ENCODE peak calls at places on chromosomes 12 and 14, in eight cellular contexts. O is GM12864, N is A549, A is lung, M is fibroblast of villous mesenchyme, X is AG04450, G is GM23338, K is gastrocnemius medialis. V is an unnamed sample.

GRCh38 chr12:22084852-22085251 is 38.8 kb downstream of the CMAS start:
- DNase-seq in M (no peak), A (no peak), K (no peak), G (no peak), O (no peak), N (no peak), X (no peak), V (no peak)

GRCh38 chr12:53190108-53190729 is 9.5 kb upstream of the CSAD start:
- DNase-seq in G (peak), K (peak), N (peak), O (no peak), M (peak), A (no peak), X (no peak), V (no peak)

GRCh38 chr12:1932264-1932777 is 13.9 kb upstream of the CACNA2D4 start:
- DNase-seq in G (no peak), A (no peak), K (no peak), N (no peak), X (no peak), O (no peak), M (peak), V (peak)

GRCh38 chr12:124512667-124513296 is 54.6 kb downstream of the NCOR2 start:
- DNase-seq in X (peak), K (peak), G (peak), O (no peak), N (peak), A (peak), M (peak), V (peak)

GRCh38 chr14:67187210-67187609 is 2.0 kb upstream of the GARIN2 start:
- DNase-seq in N (peak), X (no peak), A (no peak), K (no peak), M (peak), O (no peak), G (no peak), V (peak)

GRCh38 chr12:7907009-7907408 is 29.0 kb downstream of the SLC2A3 start:
- DNase-seq in M (peak), K (no peak), O (no peak), X (no peak), A (no peak), G (peak), N (peak), V (no peak)

GRCh38 chr12:48765753-48766162 is 23.1 kb downstream of the ADCY6 start:
- DNase-seq in N (no peak), M (peak), O (no peak), X (no peak), A (no peak), G (no peak), K (no peak), V (no peak)

GRCh38 chr12:39441963-39442894 is 691 bp downstream of the KIF21A start:
- DNase-seq in N (peak), M (peak), A (peak), K (peak), O (no peak), G (peak), X (no peak), V (no peak)

GRCh38 chr12:114666746-114667668 is 17.0 kb downstream of the TBX3 start:
- DNase-seq in K (no peak), G (peak), M (peak), X (no peak), N (no peak), O (no peak), A (no peak), V (no peak)

GRCh38 chr14:101906645-101907044 is 57.7 kb upstream of the DYNC1H1 start:
- DNase-seq in M (no peak), G (no peak), X (no peak), N (no peak), O (no peak), A (no peak), K (no peak), V (no peak)

GRCh38 chr14:62126885-62127478 is 364.8 kb downstream of the SNAPC1 start:
- DNase-seq in X (peak), K (no peak), M (peak), O (peak), A (no peak), G (peak), N (peak), V (peak)

GRCh38 chr12:50612882-50613281 is 108.1 kb downstream of the DIP2B start:
- DNase-seq in G (no peak), O (no peak), X (no peak), A (no peak), K (no peak), N (no peak), M (no peak), V (no peak)

GRCh38 chr12:62306569-62307530 is 46.6 kb downstream of the USP15 start:
- DNase-seq in O (no peak), G (no peak), N (no peak), K (no peak), M (no peak), X (no peak), A (no peak), V (no peak)

GRCh38 chr14:100523131-100523530 is 64.1 kb downstream of the BEGAIN start:
- DNase-seq in M (no peak), X (no peak), N (no peak), G (no peak), O (no peak), K (no peak), A (no peak), V (no peak)

GRCh38 chr12:62977419-62977818 is 42.5 kb upstream of the PPM1H start:
- DNase-seq in A (no peak), O (no peak), X (no peak), K (no peak), M (no peak), G (no peak), N (no peak), V (peak)

GRCh38 chr14:36105401-36105800 is 71.1 kb downstream of the PTCSC3 start:
- DNase-seq in A (peak), G (peak), K (no peak), N (no peak), X (no peak), O (no peak), M (no peak), V (no peak)

GRCh38 chr14:61965030-61965745 is 203.0 kb downstream of the SNAPC1 start:
- DNase-seq in M (peak), X (peak), O (no peak), A (no peak), K (no peak), G (no peak), N (no peak), V (peak)

GRCh38 chr12:114682101-114682919 is 1.7 kb downstream of the TBX3 start:
- DNase-seq in N (no peak), X (no peak), G (peak), M (peak), K (no peak), O (no peak), A (no peak), V (no peak)

GRCh38 chr12:93050026-93050747 is 121.1 kb upstream of the EEA1 start:
- DNase-seq in A (no peak), M (peak), K (no peak), O (no peak), X (peak), G (peak), N (no peak), V (peak)

GRCh38 chr14:39431416-39432178 is 636 bp downstream of the FBXO33 start:
- DNase-seq in X (no peak), M (peak), G (peak), O (no peak), A (peak), K (peak), N (peak), V (no peak)

GRCh38 chr14:95106966-95107365 is 50.4 kb downstream of the DICER1 start:
- DNase-seq in K (no peak), N (no peak), G (no peak), A (no peak), M (no peak), X (no peak), O (no peak), V (no peak)

GRCh38 chr12:6072302-6072752 is 52.1 kb downstream of the VWF start:
- DNase-seq in K (no peak), O (no peak), A (no peak), G (no peak), M (peak), N (no peak), X (peak), V (no peak)

GRCh38 chr12:104133861-104134260 is 4.1 kb downstream of the NFYB start:
- DNase-seq in K (no peak), N (no peak), O (no peak), G (no peak), X (no peak), A (no peak), M (no peak), V (no peak)

GRCh38 chr12:117528538-117528937 is 167.1 kb upstream of the NOS1 start:
- DNase-seq in A (no peak), K (no peak), G (no peak), X (no peak), O (no peak), M (no peak), N (no peak), V (no peak)

GRCh38 chr12:79844693-79845092 is 90.2 kb downstream of the PPP1R12A start:
- DNase-seq in O (no peak), M (peak), N (peak), K (no peak), G (peak), A (no peak), X (peak), V (peak)

GRCh38 chr12:92537235-92537960 is 165.4 kb upstream of the PLEKHG7 start:
- DNase-seq in O (no peak), N (no peak), M (no peak), X (no peak), G (peak), K (no peak), A (no peak), V (no peak)

GRCh38 chr12:85996280-85996679 is 122.2 kb downstream of the NTS start:
- DNase-seq in N (no peak), G (no peak), M (peak), K (no peak), A (no peak), O (no peak), X (no peak), V (no peak)

GRCh38 chr12:92735131-92735721 is 32.4 kb downstream of the PLEKHG7 start:
- DNase-seq in N (no peak), K (no peak), G (peak), M (peak), A (no peak), X (peak), O (no peak), V (peak)

GRCh38 chr12:64187370-64187769 is 34.7 kb downstream of the KICS2 start:
- DNase-seq in M (no peak), O (no peak), G (no peak), N (no peak), K (no peak), A (no peak), X (no peak), V (peak)

GRCh38 chr14:58878740-58879139 is 241.0 kb downstream of the DACT1 start:
- DNase-seq in K (no peak), X (no peak), O (no peak), M (no peak), N (no peak), G (peak), A (no peak), V (no peak)

GRCh38 chr12:57744194-57744776 is 554 bp upstream of the TSPAN31 start:
- DNase-seq in X (no peak), K (peak), O (no peak), N (peak), G (no peak), M (peak), A (peak), V (no peak)

GRCh38 chr12:54650409-54650808 is 2.2 kb upstream of the DCD start:
- DNase-seq in G (no peak), K (peak), N (no peak), A (no peak), X (no peak), M (no peak), O (no peak), V (no peak)

GRCh38 chr12:2387051-2387834 is 334.5 kb downstream of the CACNA1C start:
- DNase-seq in A (no peak), G (no peak), N (no peak), X (no peak), M (no peak), K (no peak), O (peak), V (no peak)

GRCh38 chr12:94504386-94504785 is 44.7 kb upstream of the CEP83 start:
- DNase-seq in X (no peak), O (no peak), K (no peak), G (no peak), A (no peak), N (no peak), M (no peak), V (no peak)

GRCh38 chr12:25578739-25579138 is 25.7 kb upstream of the LMNTD1 start:
- DNase-seq in G (no peak), X (no peak), M (no peak), O (no peak), N (no peak), K (no peak), A (no peak), V (no peak)

GRCh38 chr12:106985479-106985878 is 1.5 kb downstream of the MTERF2 start:
- DNase-seq in X (no peak), A (no peak), N (no peak), K (peak), O (no peak), M (no peak), G (no peak), V (no peak)

GRCh38 chr12:69331846-69332684 is 16.1 kb upstream of the LYZ start:
- DNase-seq in X (no peak), N (no peak), K (no peak), A (no peak), M (no peak), G (no peak), O (no peak), V (no peak)
- H3K4me3 ChIP-seq in X (no peak), N (no peak), K (no peak), A (no peak), M (no peak), G (peak), O (no peak), V (peak)

DNA sequence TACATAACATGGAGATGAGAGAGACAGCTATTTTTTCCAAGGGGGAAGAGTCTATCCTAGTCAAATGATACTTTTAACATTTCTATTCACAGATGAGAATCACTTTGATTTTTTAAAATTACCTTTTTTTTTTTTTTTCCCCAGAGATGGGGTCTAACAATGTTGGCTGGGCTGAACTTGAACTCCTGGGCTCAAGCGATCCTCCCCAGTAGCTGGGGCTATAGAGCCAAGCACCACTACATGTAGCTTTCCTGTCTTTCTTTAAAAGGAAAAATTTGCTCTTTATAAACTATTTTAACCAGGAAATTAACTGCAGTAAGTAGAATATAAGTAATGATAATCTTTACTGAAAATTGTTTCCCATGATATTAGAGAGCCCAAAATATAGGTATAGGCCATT is 3.3 kb downstream of the PRICKLE1 start:
- DNase-seq in M (no peak), K (no peak), G (no peak), N (no peak), X (no peak), O (no peak), A (no peak), V (no peak)
- TF ChIP-seq CTCF in M (no peak), K (no peak), G (no peak), N (no peak), X (peak), O (no peak), A (no peak), V (peak)

DNA sequence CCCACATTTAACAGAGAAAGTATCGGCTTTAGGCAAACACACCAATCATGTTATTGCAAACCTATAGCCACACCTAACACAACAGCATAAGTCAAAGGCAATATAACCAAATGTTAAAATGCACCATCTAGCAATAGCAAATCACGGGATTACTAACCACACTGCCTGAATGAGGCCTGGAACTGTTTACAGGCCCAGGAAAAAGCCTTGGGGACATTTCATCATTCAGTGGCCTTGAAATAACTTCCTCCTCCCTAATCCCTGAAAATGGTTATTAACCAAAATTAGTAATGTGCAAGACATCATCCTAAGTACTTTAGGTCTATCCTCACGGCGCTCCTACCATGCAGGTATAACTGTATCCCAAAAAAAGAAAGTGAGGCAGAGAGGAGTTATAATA is 2.3 kb downstream of the GALC start:
- DNase-seq in A (no peak), K (no peak), M (no peak), X (no peak), O (no peak), G (no peak), N (no peak), V (no peak)
- H3K4me3 ChIP-seq in A (no peak), K (no peak), M (no peak), X (no peak), O (no peak), G (no peak), N (no peak), V (no peak)

GRCh38 chr12:29818925-29819324 is 35.2 kb upstream of the TMTC1 start:
- DNase-seq in G (no peak), A (no peak), K (peak), M (no peak), O (no peak), X (no peak), N (no peak), V (no peak)
- TF ChIP-seq CTCF in G (no peak), A (no peak), K (no peak), M (no peak), O (no peak), X (no peak), N (no peak), V (no peak)

GRCh38 chr12:131583085-131583712 is 127.7 kb upstream of the SFSWAP start:
- DNase-seq in A (no peak), G (no peak), K (no peak), M (no peak), X (no peak), N (no peak), O (no peak), V (no peak)
- H3K4me3 ChIP-seq in A (no peak), G (no peak), K (no peak), M (no peak), X (no peak), N (peak), O (no peak), V (no peak)

DNA sequence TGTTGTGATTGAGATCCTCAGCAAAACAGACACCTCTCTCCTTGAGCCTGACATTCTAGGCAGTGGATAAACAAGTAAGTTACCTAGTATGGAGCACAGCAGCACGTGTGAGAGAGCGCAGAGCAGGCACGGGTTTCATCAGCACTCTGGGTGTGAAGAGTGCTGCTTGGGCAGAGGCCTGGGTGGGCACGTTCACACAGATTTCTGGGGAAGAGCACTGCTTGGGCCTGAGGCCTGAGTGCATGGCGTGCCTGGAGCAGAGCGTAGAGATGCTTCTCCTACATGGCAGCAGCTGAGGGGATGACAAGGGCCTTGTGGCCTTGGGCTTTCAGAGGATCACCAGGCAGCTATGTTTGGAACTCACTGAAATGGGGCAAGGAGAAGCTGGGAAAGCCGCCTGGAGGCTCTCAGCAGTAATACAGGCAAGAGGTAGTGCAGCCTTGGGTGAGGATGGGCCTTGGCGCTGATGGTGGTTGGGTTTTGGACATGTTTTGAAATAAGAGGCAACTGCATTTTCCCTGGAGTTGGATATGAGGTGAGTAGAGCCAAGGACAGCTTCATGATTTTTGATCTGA is 17.6 kb downstream of the CKB start:
- DNase-seq in M (no peak), K (peak), X (no peak), O (no peak), A (no peak), N (no peak), G (peak), V (no peak)
- TF ChIP-seq CTCF in M (no peak), K (no peak), X (peak), O (no peak), A (no peak), N (no peak), G (peak), V (peak)